ENCODE peak calls at places on chromosome 21, in ten cellular contexts. One of them, this sample, is unnamed.

GRCh38 chr21:25396135-25396711 is 211.1 kb downstream of the MRPL39 start:
- DNase-seq in coronary artery: no peak
- DNase-seq in Peyer's patch: no peak
- DNase-seq in fibroblast of lung: no peak
- DNase-seq in pancreas: no peak
- DNase-seq in tibial nerve: no peak
- DNase-seq in CD8-positive, alpha-beta T cell: no peak
- DNase-seq in uterus: no peak
- DNase-seq in transverse colon: no peak
- DNase-seq in CD4-positive, alpha-beta memory T cell: no peak
- DNase-seq in this sample: peak; percentile 79

GRCh38 chr21:39467746-39468145 is 16.0 kb downstream of the SH3BGR start:
- DNase-seq in coronary artery: no peak
- DNase-seq in Peyer's patch: no peak
- DNase-seq in fibroblast of lung: no peak
- DNase-seq in pancreas: no peak
- DNase-seq in tibial nerve: no peak
- DNase-seq in CD8-positive, alpha-beta T cell: no peak
- DNase-seq in uterus: no peak
- DNase-seq in transverse colon: no peak
- DNase-seq in CD4-positive, alpha-beta memory T cell: no peak
- DNase-seq in this sample: no peak

GRCh38 chr21:41361053-41361785 is 608 bp upstream of the MX2 start:
- DNase-seq in coronary artery: peak; percentile 72
- DNase-seq in Peyer's patch: peak; percentile 78
- DNase-seq in fibroblast of lung: no peak
- DNase-seq in pancreas: no peak
- DNase-seq in tibial nerve: no peak
- DNase-seq in CD8-positive, alpha-beta T cell: no peak
- DNase-seq in uterus: no peak
- DNase-seq in transverse colon: no peak
- DNase-seq in CD4-positive, alpha-beta memory T cell: no peak
- DNase-seq in this sample: no peak

GRCh38 chr21:27277122-27277521 is 310.2 kb upstream of the ADAMTS5 start:
- DNase-seq in coronary artery: no peak
- DNase-seq in Peyer's patch: no peak
- DNase-seq in fibroblast of lung: peak; percentile 34
- DNase-seq in pancreas: no peak
- DNase-seq in tibial nerve: no peak
- DNase-seq in CD8-positive, alpha-beta T cell: no peak
- DNase-seq in uterus: no peak
- DNase-seq in transverse colon: no peak
- DNase-seq in CD4-positive, alpha-beta memory T cell: no peak
- DNase-seq in this sample: no peak

GRCh38 chr21:43712268-43712942 is 6.5 kb upstream of the PDXK start:
- DNase-seq in coronary artery: no peak
- DNase-seq in Peyer's patch: peak; percentile 87
- DNase-seq in fibroblast of lung: peak; percentile 84
- DNase-seq in pancreas: peak; percentile 68
- DNase-seq in tibial nerve: no peak
- DNase-seq in CD8-positive, alpha-beta T cell: no peak
- DNase-seq in uterus: no peak
- DNase-seq in transverse colon: peak; percentile 89
- DNase-seq in CD4-positive, alpha-beta memory T cell: no peak
- DNase-seq in this sample: no peak

GRCh38 chr21:16789636-16790035 is 723.2 kb upstream of the CXADR start:
- DNase-seq in coronary artery: no peak
- DNase-seq in Peyer's patch: no peak
- DNase-seq in fibroblast of lung: peak; percentile 46
- DNase-seq in pancreas: no peak
- DNase-seq in tibial nerve: no peak
- DNase-seq in CD8-positive, alpha-beta T cell: no peak
- DNase-seq in uterus: no peak
- DNase-seq in transverse colon: no peak
- DNase-seq in CD4-positive, alpha-beta memory T cell: no peak
- DNase-seq in this sample: no peak

GRCh38 chr21:43916691-43917514 is 51.9 kb downstream of the AGPAT3 start:
- DNase-seq in coronary artery: no peak
- DNase-seq in Peyer's patch: peak; percentile 66
- DNase-seq in fibroblast of lung: no peak
- DNase-seq in pancreas: no peak
- DNase-seq in tibial nerve: no peak
- DNase-seq in CD8-positive, alpha-beta T cell: peak; percentile 65
- DNase-seq in uterus: no peak
- DNase-seq in transverse colon: no peak
- DNase-seq in CD4-positive, alpha-beta memory T cell: peak; percentile 68
- DNase-seq in this sample: peak; percentile 76

GRCh38 chr21:38843806-38844479 is 38.2 kb downstream of the ETS2 start:
- DNase-seq in coronary artery: no peak
- DNase-seq in Peyer's patch: no peak
- DNase-seq in fibroblast of lung: peak; percentile 86
- DNase-seq in pancreas: no peak
- DNase-seq in tibial nerve: no peak
- DNase-seq in CD8-positive, alpha-beta T cell: no peak
- DNase-seq in uterus: no peak
- DNase-seq in transverse colon: no peak
- DNase-seq in CD4-positive, alpha-beta memory T cell: no peak
- DNase-seq in this sample: no peak

GRCh38 chr21:33761104-33762036 is 119.1 kb downstream of the ITSN1 start:
- DNase-seq in coronary artery: no peak
- DNase-seq in Peyer's patch: peak; percentile 49
- DNase-seq in fibroblast of lung: peak; percentile 100
- DNase-seq in pancreas: no peak
- DNase-seq in tibial nerve: no peak
- DNase-seq in CD8-positive, alpha-beta T cell: no peak
- DNase-seq in uterus: peak; percentile 23
- DNase-seq in transverse colon: no peak
- DNase-seq in CD4-positive, alpha-beta memory T cell: no peak
- DNase-seq in this sample: no peak

GRCh38 chr21:33755354-33755753 is 113.1 kb downstream of the ITSN1 start:
- DNase-seq in coronary artery: no peak
- DNase-seq in Peyer's patch: no peak
- DNase-seq in fibroblast of lung: peak; percentile 22
- DNase-seq in pancreas: no peak
- DNase-seq in tibial nerve: no peak
- DNase-seq in CD8-positive, alpha-beta T cell: no peak
- DNase-seq in uterus: no peak
- DNase-seq in transverse colon: no peak
- DNase-seq in CD4-positive, alpha-beta memory T cell: no peak
- DNase-seq in this sample: no peak

GRCh38 chr21:33763573-33763881 is 121.2 kb downstream of the ITSN1 start:
- DNase-seq in coronary artery: no peak
- DNase-seq in Peyer's patch: no peak
- DNase-seq in fibroblast of lung: no peak
- DNase-seq in pancreas: no peak
- DNase-seq in tibial nerve: no peak
- DNase-seq in CD8-positive, alpha-beta T cell: no peak
- DNase-seq in uterus: no peak
- DNase-seq in transverse colon: no peak
- DNase-seq in CD4-positive, alpha-beta memory T cell: no peak
- DNase-seq in this sample: no peak

GRCh38 chr21:33762798-33763572 is 120.7 kb downstream of the ITSN1 start:
- DNase-seq in coronary artery: no peak
- DNase-seq in Peyer's patch: no peak
- DNase-seq in fibroblast of lung: peak; percentile 82
- DNase-seq in pancreas: no peak
- DNase-seq in tibial nerve: no peak
- DNase-seq in CD8-positive, alpha-beta T cell: no peak
- DNase-seq in uterus: no peak
- DNase-seq in transverse colon: no peak
- DNase-seq in CD4-positive, alpha-beta memory T cell: no peak
- DNase-seq in this sample: no peak

DNA sequence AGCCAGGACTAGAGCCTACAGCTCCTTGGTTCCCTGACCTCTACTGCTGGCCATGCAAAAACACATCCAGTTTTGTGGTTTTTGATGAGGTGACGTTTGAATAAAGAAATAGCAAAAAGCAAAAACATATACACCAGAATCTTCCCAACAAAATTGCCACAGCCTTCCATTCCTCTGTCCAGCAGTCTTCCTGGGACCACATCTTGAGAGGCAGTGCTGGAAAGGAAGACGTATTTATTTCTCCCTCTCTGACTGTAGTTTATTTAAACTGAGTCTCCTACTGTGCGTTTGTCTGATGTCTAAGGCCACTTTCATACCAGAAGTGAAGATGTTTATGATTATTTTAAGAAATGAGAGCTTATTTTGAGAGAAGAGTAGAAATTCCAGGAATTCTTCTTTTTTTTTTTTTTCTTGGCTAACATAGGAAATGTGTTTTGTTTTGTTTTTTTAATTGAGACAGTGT is 118.4 kb downstream of the ITSN1 start:
- DNase-seq in coronary artery: no peak
- DNase-seq in Peyer's patch: no peak
- DNase-seq in fibroblast of lung: peak; percentile 79
- DNase-seq in pancreas: no peak
- DNase-seq in tibial nerve: no peak
- DNase-seq in CD8-positive, alpha-beta T cell: no peak
- DNase-seq in uterus: no peak
- DNase-seq in transverse colon: no peak
- DNase-seq in CD4-positive, alpha-beta memory T cell: no peak
- DNase-seq in this sample: no peak
- H3K4me3 ChIP-seq in coronary artery: peak overlapping the region; percentile 23
- H3K4me3 ChIP-seq in Peyer's patch: no peak overlapping the region
- H3K4me3 ChIP-seq in fibroblast of lung: no peak overlapping the region
- H3K4me3 ChIP-seq in pancreas: no peak overlapping the region
- H3K4me3 ChIP-seq in tibial nerve: no peak overlapping the region
- H3K4me3 ChIP-seq in CD8-positive, alpha-beta T cell: no peak overlapping the region
- H3K4me3 ChIP-seq in uterus: no peak overlapping the region
- H3K4me3 ChIP-seq in transverse colon: no peak overlapping the region
- H3K4me3 ChIP-seq in CD4-positive, alpha-beta memory T cell: no peak overlapping the region
- H3K4me3 ChIP-seq in this sample: no peak overlapping the region

DNA sequence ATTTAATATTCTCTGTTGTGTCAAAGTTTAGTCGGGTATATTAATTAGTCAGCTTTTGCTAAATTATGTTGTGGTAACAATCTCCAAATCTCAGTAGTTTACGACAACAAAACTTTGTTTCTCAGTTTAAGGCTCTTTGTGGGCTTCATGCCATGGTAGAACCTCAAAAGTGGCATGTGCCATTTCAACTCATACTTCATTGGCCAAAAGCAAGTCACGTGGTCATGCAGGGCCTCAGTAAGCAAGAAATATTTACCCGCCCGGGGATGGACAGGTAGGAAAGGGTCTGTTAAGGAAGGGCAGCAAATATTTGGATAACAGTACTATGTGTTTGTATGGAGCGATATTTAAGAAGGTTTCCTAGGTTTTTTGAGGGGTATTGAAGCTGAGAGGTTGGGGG is 38.6 kb downstream of the ITSN1 start:
- DNase-seq in coronary artery: no peak
- DNase-seq in Peyer's patch: no peak
- DNase-seq in fibroblast of lung: no peak
- DNase-seq in pancreas: no peak
- DNase-seq in tibial nerve: no peak
- DNase-seq in CD8-positive, alpha-beta T cell: no peak
- DNase-seq in uterus: no peak
- DNase-seq in transverse colon: no peak
- DNase-seq in CD4-positive, alpha-beta memory T cell: no peak
- DNase-seq in this sample: no peak
- H3K4me3 ChIP-seq in coronary artery: no peak overlapping the region
- H3K4me3 ChIP-seq in Peyer's patch: no peak overlapping the region
- H3K4me3 ChIP-seq in fibroblast of lung: no peak overlapping the region
- H3K4me3 ChIP-seq in pancreas: no peak overlapping the region
- H3K4me3 ChIP-seq in tibial nerve: no peak overlapping the region
- H3K4me3 ChIP-seq in CD8-positive, alpha-beta T cell: no peak overlapping the region
- H3K4me3 ChIP-seq in uterus: no peak overlapping the region
- H3K4me3 ChIP-seq in transverse colon: no peak overlapping the region
- H3K4me3 ChIP-seq in CD4-positive, alpha-beta memory T cell: no peak overlapping the region
- H3K4me3 ChIP-seq in this sample: no peak overlapping the region

DNA sequence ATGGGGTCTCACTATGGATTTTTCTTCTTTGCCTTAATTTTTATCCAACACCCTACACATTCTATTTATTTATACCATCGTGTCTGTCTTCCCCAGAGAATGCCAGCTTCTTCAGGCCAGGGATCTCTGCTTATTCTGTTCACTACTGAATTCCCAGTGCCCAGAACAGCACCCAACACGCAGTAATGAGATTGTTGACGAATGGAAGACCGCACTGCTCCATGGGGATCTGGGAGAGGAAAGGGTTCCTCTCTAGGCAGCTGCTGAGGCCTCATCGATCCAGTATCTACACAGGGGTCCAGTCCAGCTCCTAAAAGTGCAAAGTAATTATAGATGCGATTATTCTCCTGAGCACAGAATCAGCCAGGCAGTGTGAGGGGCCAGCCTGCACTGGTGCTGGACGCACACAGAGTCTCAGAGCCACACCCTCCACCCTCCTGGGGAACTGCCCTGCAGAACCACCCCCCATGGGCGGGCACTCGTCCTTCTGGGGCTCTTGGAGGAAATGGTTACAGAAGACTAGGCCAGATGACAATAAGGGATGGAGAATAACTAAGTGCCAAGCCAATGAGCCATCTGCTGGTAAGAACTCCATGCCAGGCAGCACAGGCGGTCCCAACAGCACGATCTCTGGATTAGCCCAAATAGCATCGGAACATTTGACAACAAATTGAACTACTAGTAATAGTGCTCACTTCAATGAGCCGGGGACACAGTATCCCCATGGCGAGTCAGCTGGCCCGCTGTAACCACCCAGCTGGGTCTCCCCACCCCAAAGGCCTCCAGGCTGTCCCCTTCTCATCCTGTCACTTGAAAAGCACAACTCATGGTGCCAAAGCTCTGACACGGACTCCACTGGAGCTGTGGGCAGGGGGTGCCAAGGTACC is 1.7 kb upstream of the PDE9A start:
- DNase-seq in coronary artery: no peak
- DNase-seq in Peyer's patch: peak; percentile 64
- DNase-seq in fibroblast of lung: no peak
- DNase-seq in pancreas: no peak
- DNase-seq in tibial nerve: no peak
- DNase-seq in CD8-positive, alpha-beta T cell: no peak
- DNase-seq in uterus: no peak
- DNase-seq in transverse colon: peak; percentile 78
- DNase-seq in CD4-positive, alpha-beta memory T cell: no peak
- DNase-seq in this sample: no peak
- H3K4me3 ChIP-seq in coronary artery: no peak overlapping the region
- H3K4me3 ChIP-seq in Peyer's patch: no peak overlapping the region
- H3K4me3 ChIP-seq in fibroblast of lung: no peak overlapping the region
- H3K4me3 ChIP-seq in pancreas: no peak overlapping the region
- H3K4me3 ChIP-seq in tibial nerve: no peak overlapping the region
- H3K4me3 ChIP-seq in CD8-positive, alpha-beta T cell: no peak overlapping the region
- H3K4me3 ChIP-seq in uterus: no peak overlapping the region
- H3K4me3 ChIP-seq in transverse colon: no peak overlapping the region
- H3K4me3 ChIP-seq in CD4-positive, alpha-beta memory T cell: no peak overlapping the region
- H3K4me3 ChIP-seq in this sample: no peak overlapping the region

DNA sequence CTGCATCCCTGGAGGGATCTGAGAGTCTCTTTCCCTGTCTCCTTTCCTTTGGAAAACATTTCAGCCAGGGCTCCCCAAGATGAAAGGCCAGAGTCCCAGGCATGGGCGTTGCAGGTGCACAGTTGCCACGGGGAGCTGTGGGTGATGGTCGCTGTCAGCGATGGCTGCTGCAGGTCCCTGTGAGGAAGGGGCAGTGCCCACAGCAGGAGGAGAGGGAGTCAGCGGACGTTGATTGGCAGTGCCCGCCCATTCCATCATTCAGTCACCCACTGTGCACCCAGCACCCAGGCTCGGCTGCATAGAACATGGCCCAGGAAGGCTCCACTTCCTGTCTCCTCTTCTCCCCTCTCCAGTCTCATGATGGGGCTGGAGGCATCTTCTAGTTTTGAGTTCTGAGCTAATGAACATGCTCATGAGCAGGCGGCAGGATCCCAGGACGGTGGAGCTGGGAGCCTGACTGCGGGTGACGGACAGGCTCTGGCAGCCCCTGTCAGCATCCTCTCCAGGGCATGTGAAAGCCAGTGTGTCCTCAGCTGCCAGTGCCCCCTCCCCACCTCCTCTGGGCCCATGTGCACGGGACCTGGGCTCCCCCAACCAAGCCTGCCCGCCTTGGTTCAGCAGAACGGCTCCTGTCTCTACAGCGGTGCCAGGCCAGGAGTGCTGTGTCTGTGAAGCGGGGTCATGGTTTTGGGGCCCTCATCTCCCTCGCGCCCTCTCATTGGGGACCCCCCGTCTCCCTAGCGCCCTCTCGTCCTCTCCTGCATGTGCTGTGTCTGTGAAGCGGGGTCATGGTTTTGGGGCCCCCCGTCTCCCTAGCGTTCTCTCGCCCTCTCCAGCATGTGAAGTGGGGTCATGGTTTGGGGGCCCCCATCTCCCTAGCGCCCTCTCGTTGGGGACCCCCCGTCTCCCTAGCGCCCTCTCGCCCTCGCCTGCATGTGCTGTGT is 24.5 kb downstream of the COL18A1 start:
- DNase-seq in coronary artery: no peak
- DNase-seq in Peyer's patch: no peak
- DNase-seq in fibroblast of lung: no peak
- DNase-seq in pancreas: no peak
- DNase-seq in tibial nerve: no peak
- DNase-seq in CD8-positive, alpha-beta T cell: no peak
- DNase-seq in uterus: no peak
- DNase-seq in transverse colon: no peak
- DNase-seq in CD4-positive, alpha-beta memory T cell: no peak
- DNase-seq in this sample: no peak
- H3K4me3 ChIP-seq in coronary artery: no peak overlapping the region
- H3K4me3 ChIP-seq in Peyer's patch: no peak overlapping the region
- H3K4me3 ChIP-seq in fibroblast of lung: no peak overlapping the region
- H3K4me3 ChIP-seq in pancreas: no peak overlapping the region
- H3K4me3 ChIP-seq in tibial nerve: no peak overlapping the region
- H3K4me3 ChIP-seq in CD8-positive, alpha-beta T cell: no peak overlapping the region
- H3K4me3 ChIP-seq in uterus: no peak overlapping the region
- H3K4me3 ChIP-seq in transverse colon: no peak overlapping the region
- H3K4me3 ChIP-seq in CD4-positive, alpha-beta memory T cell: no peak overlapping the region
- H3K4me3 ChIP-seq in this sample: no peak overlapping the region